ENCODE peak calls at places on chromosomes 7 and 10, in six cellular contexts. One of them, this sample, is unnamed.

GRCh38 chr10:7710446-7710845 is 7.3 kb downstream of the ITIH2 start:
- DNase-seq in left ventricle myocardium superior: no peak
- DNase-seq in nephron progenitor cell: no peak
- DNase-seq in fibroblast of lung: no peak
- DNase-seq in NCI-H446 treated with DMSO at 0.1 percent for 48 hours: no peak
- DNase-seq in aorta: no peak
- DNase-seq in this sample: no peak

GRCh38 chr10:97499561-97500296 is 1.0 kb downstream of the UBTD1 start:
- DNase-seq in left ventricle myocardium superior: peak
- DNase-seq in nephron progenitor cell: peak
- DNase-seq in fibroblast of lung: peak
- DNase-seq in NCI-H446 treated with DMSO at 0.1 percent for 48 hours: no peak
- DNase-seq in aorta: peak
- DNase-seq in this sample: peak

GRCh38 chr10:132540456-132540855 is 2.9 kb downstream of the INPP5A start:
- DNase-seq in left ventricle myocardium superior: peak
- DNase-seq in nephron progenitor cell: no peak
- DNase-seq in fibroblast of lung: peak
- DNase-seq in NCI-H446 treated with DMSO at 0.1 percent for 48 hours: no peak
- DNase-seq in aorta: peak
- DNase-seq in this sample: no peak

GRCh38 chr10:30039567-30039966 is 19.8 kb downstream of the JCAD start:
- DNase-seq in left ventricle myocardium superior: no peak
- DNase-seq in nephron progenitor cell: no peak
- DNase-seq in fibroblast of lung: no peak
- DNase-seq in NCI-H446 treated with DMSO at 0.1 percent for 48 hours: no peak
- DNase-seq in aorta: no peak
- DNase-seq in this sample: no peak

GRCh38 chr7:47181609-47182264 is 400.2 kb downstream of the TNS3 start:
- DNase-seq in left ventricle myocardium superior: peak
- DNase-seq in nephron progenitor cell: no peak
- DNase-seq in fibroblast of lung: no peak
- DNase-seq in NCI-H446 treated with DMSO at 0.1 percent for 48 hours: peak
- DNase-seq in aorta: no peak
- DNase-seq in this sample: no peak

GRCh38 chr7:149783386-149784250 is 10.2 kb upstream of the ZNF467 start:
- DNase-seq in left ventricle myocardium superior: no peak
- DNase-seq in nephron progenitor cell: no peak
- DNase-seq in fibroblast of lung: no peak
- DNase-seq in NCI-H446 treated with DMSO at 0.1 percent for 48 hours: no peak
- DNase-seq in aorta: no peak
- DNase-seq in this sample: no peak

GRCh38 chr7:17807242-17807641 is 133.1 kb downstream of the SNX13 start:
- DNase-seq in left ventricle myocardium superior: no peak
- DNase-seq in nephron progenitor cell: peak
- DNase-seq in fibroblast of lung: no peak
- DNase-seq in NCI-H446 treated with DMSO at 0.1 percent for 48 hours: no peak
- DNase-seq in aorta: no peak
- DNase-seq in this sample: no peak

GRCh38 chr7:27130540-27131389 is at the start of gene HOXA4:
- DNase-seq in left ventricle myocardium superior: peak
- DNase-seq in nephron progenitor cell: peak
- DNase-seq in fibroblast of lung: peak
- DNase-seq in NCI-H446 treated with DMSO at 0.1 percent for 48 hours: no peak
- DNase-seq in aorta: peak
- DNase-seq in this sample: peak

GRCh38 chr10:32104622-32105509 is 48.6 kb upstream of the KIF5B start:
- DNase-seq in left ventricle myocardium superior: no peak
- DNase-seq in nephron progenitor cell: no peak
- DNase-seq in fibroblast of lung: peak
- DNase-seq in NCI-H446 treated with DMSO at 0.1 percent for 48 hours: no peak
- DNase-seq in aorta: no peak
- DNase-seq in this sample: no peak

GRCh38 chr10:100977436-100977835 is 8.1 kb downstream of the SEMA4G start:
- DNase-seq in left ventricle myocardium superior: no peak
- DNase-seq in nephron progenitor cell: no peak
- DNase-seq in fibroblast of lung: no peak
- DNase-seq in NCI-H446 treated with DMSO at 0.1 percent for 48 hours: no peak
- DNase-seq in aorta: peak
- DNase-seq in this sample: no peak

GRCh38 chr10:69495666-69496065 is 44.4 kb downstream of the TSPAN15 start:
- DNase-seq in left ventricle myocardium superior: peak
- DNase-seq in nephron progenitor cell: no peak
- DNase-seq in fibroblast of lung: no peak
- DNase-seq in NCI-H446 treated with DMSO at 0.1 percent for 48 hours: no peak
- DNase-seq in aorta: no peak
- DNase-seq in this sample: no peak

GRCh38 chr10:120644549-120645410 is 187.8 kb downstream of the PLPP4 start:
- DNase-seq in left ventricle myocardium superior: no peak
- DNase-seq in nephron progenitor cell: no peak
- DNase-seq in fibroblast of lung: peak
- DNase-seq in NCI-H446 treated with DMSO at 0.1 percent for 48 hours: no peak
- DNase-seq in aorta: no peak
- DNase-seq in this sample: no peak

GRCh38 chr10:50653142-50653541 is 29.4 kb upstream of the SGMS1 start:
- DNase-seq in left ventricle myocardium superior: no peak
- DNase-seq in nephron progenitor cell: no peak
- DNase-seq in fibroblast of lung: peak
- DNase-seq in NCI-H446 treated with DMSO at 0.1 percent for 48 hours: no peak
- DNase-seq in aorta: no peak
- DNase-seq in this sample: no peak

GRCh38 chr7:28542410-28542809 is 130.1 kb downstream of the CREB5 start:
- DNase-seq in left ventricle myocardium superior: no peak
- DNase-seq in nephron progenitor cell: no peak
- DNase-seq in fibroblast of lung: no peak
- DNase-seq in NCI-H446 treated with DMSO at 0.1 percent for 48 hours: no peak
- DNase-seq in aorta: no peak
- DNase-seq in this sample: no peak

GRCh38 chr7:104341545-104341944 is 13.1 kb downstream of the LHFPL3 start:
- DNase-seq in left ventricle myocardium superior: no peak
- DNase-seq in nephron progenitor cell: peak
- DNase-seq in fibroblast of lung: no peak
- DNase-seq in NCI-H446 treated with DMSO at 0.1 percent for 48 hours: no peak
- DNase-seq in aorta: no peak
- DNase-seq in this sample: peak

This sample was measured in endothelial cell.